ENCODE peak calls at places on chromosomes 3 and 15, in eight cellular contexts. One of them, this sample, is unnamed.

GRCh38 chr3:38031022-38031994 is 1.9 kb upstream of the PLCD1 start:
- DNase-seq in transverse colon: peak; percentile 81
- DNase-seq in suprapubic skin: peak; percentile 84
- DNase-seq in hepatocyte: peak; percentile 30
- DNase-seq in heart left ventricle: no peak
- DNase-seq in fibroblast of lung: peak; percentile 38
- DNase-seq in psoas muscle: peak; percentile 68
- DNase-seq in left ventricle myocardium inferior: no peak
- DNase-seq in this sample: peak; percentile 93

GRCh38 chr3:60696559-60697125 is 554.6 kb downstream of the FHIT start:
- DNase-seq in suprapubic skin: no peak
- DNase-seq in hepatocyte: no peak
- DNase-seq in fibroblast of lung: no peak
- DNase-seq in transverse colon: no peak
- DNase-seq in heart left ventricle: no peak
- DNase-seq in psoas muscle: no peak
- DNase-seq in left ventricle myocardium inferior: no peak
- DNase-seq in this sample: no peak

GRCh38 chr15:81235276-81235675 is 38.6 kb downstream of the IL16 start:
- DNase-seq in left ventricle myocardium inferior: no peak
- DNase-seq in fibroblast of lung: peak; percentile 11
- DNase-seq in heart left ventricle: no peak
- DNase-seq in transverse colon: no peak
- DNase-seq in psoas muscle: no peak
- DNase-seq in suprapubic skin: no peak
- DNase-seq in hepatocyte: no peak
- DNase-seq in this sample: no peak

GRCh38 chr3:48739955-48740823 is 23.2 kb upstream of the IP6K2 start:
- DNase-seq in heart left ventricle: peak; percentile 89
- DNase-seq in hepatocyte: peak; percentile 93
- DNase-seq in suprapubic skin: peak; percentile 95
- DNase-seq in transverse colon: peak; percentile 96
- DNase-seq in fibroblast of lung: peak; percentile 68
- DNase-seq in left ventricle myocardium inferior: peak; percentile 94
- DNase-seq in psoas muscle: peak; percentile 96
- DNase-seq in this sample: peak; percentile 81

GRCh38 chr15:35654334-35654733 is 108.4 kb upstream of the DPH6 start:
- DNase-seq in fibroblast of lung: peak; percentile 81
- DNase-seq in heart left ventricle: no peak
- DNase-seq in left ventricle myocardium inferior: no peak
- DNase-seq in hepatocyte: no peak
- DNase-seq in transverse colon: no peak
- DNase-seq in psoas muscle: no peak
- DNase-seq in suprapubic skin: no peak
- DNase-seq in this sample: no peak

GRCh38 chr3:17632401-17633100 is 109.9 kb downstream of the TBC1D5 start:
- DNase-seq in suprapubic skin: no peak
- DNase-seq in left ventricle myocardium inferior: no peak
- DNase-seq in heart left ventricle: no peak
- DNase-seq in transverse colon: no peak
- DNase-seq in fibroblast of lung: peak; percentile 85
- DNase-seq in hepatocyte: peak; percentile 25
- DNase-seq in psoas muscle: no peak
- DNase-seq in this sample: no peak

GRCh38 chr15:66017009-66017408 is 147.7 kb downstream of the RAB11A start:
- DNase-seq in psoas muscle: no peak
- DNase-seq in hepatocyte: no peak
- DNase-seq in heart left ventricle: no peak
- DNase-seq in transverse colon: no peak
- DNase-seq in suprapubic skin: no peak
- DNase-seq in fibroblast of lung: no peak
- DNase-seq in left ventricle myocardium inferior: no peak
- DNase-seq in this sample: no peak

GRCh38 chr15:52727825-52728224 is 48.6 kb upstream of the ATOSA start:
- DNase-seq in hepatocyte: no peak
- DNase-seq in psoas muscle: no peak
- DNase-seq in left ventricle myocardium inferior: no peak
- DNase-seq in transverse colon: no peak
- DNase-seq in suprapubic skin: no peak
- DNase-seq in heart left ventricle: no peak
- DNase-seq in fibroblast of lung: no peak
- DNase-seq in this sample: no peak

GRCh38 chr3:98972720-98973119 is 71.2 kb upstream of the DCBLD2 start:
- DNase-seq in left ventricle myocardium inferior: no peak
- DNase-seq in fibroblast of lung: no peak
- DNase-seq in suprapubic skin: no peak
- DNase-seq in heart left ventricle: no peak
- DNase-seq in psoas muscle: no peak
- DNase-seq in hepatocyte: no peak
- DNase-seq in transverse colon: no peak
- DNase-seq in this sample: no peak

GRCh38 chr3:129018271-129018670 is 17.2 kb downstream of the EFCC1 start:
- DNase-seq in heart left ventricle: no peak
- DNase-seq in left ventricle myocardium inferior: no peak
- DNase-seq in suprapubic skin: no peak
- DNase-seq in psoas muscle: no peak
- DNase-seq in transverse colon: no peak
- DNase-seq in fibroblast of lung: no peak
- DNase-seq in hepatocyte: no peak
- DNase-seq in this sample: no peak

GRCh38 chr3:86990171-86990733 is 697 bp downstream of the VGLL3 start:
- DNase-seq in left ventricle myocardium inferior: peak; percentile 26
- DNase-seq in fibroblast of lung: peak; percentile 48
- DNase-seq in suprapubic skin: no peak
- DNase-seq in heart left ventricle: no peak
- DNase-seq in hepatocyte: peak; percentile 84
- DNase-seq in transverse colon: no peak
- DNase-seq in psoas muscle: peak; percentile 65
- DNase-seq in this sample: peak; percentile 72

GRCh38 chr3:16148783-16149182 is 25.7 kb upstream of the GALNT15 start:
- DNase-seq in psoas muscle: peak; percentile 80
- DNase-seq in suprapubic skin: peak; percentile 91
- DNase-seq in left ventricle myocardium inferior: peak; percentile 58
- DNase-seq in transverse colon: peak; percentile 65
- DNase-seq in fibroblast of lung: peak; percentile 94
- DNase-seq in hepatocyte: peak; percentile 39
- DNase-seq in heart left ventricle: peak; percentile 80
- DNase-seq in this sample: peak; percentile 90

GRCh38 chr3:130906374-130906995 is 12.6 kb downstream of the ATP2C1 start:
- DNase-seq in suprapubic skin: no peak
- DNase-seq in transverse colon: no peak
- DNase-seq in psoas muscle: no peak
- DNase-seq in hepatocyte: no peak
- DNase-seq in fibroblast of lung: peak; percentile 71
- DNase-seq in heart left ventricle: no peak
- DNase-seq in left ventricle myocardium inferior: no peak
- DNase-seq in this sample: no peak

GRCh38 chr3:60036803-60037202 is 987.0 kb upstream of the CFAP20DC start:
- DNase-seq in left ventricle myocardium inferior: no peak
- DNase-seq in fibroblast of lung: no peak
- DNase-seq in transverse colon: no peak
- DNase-seq in hepatocyte: no peak
- DNase-seq in heart left ventricle: no peak
- DNase-seq in psoas muscle: no peak
- DNase-seq in suprapubic skin: no peak
- DNase-seq in this sample: no peak

GRCh38 chr3:114299421-114299820 is 5.6 kb downstream of the TIGIT start:
- DNase-seq in transverse colon: no peak
- DNase-seq in left ventricle myocardium inferior: no peak
- DNase-seq in heart left ventricle: peak; percentile 16
- DNase-seq in hepatocyte: peak; percentile 11
- DNase-seq in psoas muscle: no peak
- DNase-seq in suprapubic skin: no peak
- DNase-seq in fibroblast of lung: no peak
- DNase-seq in this sample: no peak

DNA sequence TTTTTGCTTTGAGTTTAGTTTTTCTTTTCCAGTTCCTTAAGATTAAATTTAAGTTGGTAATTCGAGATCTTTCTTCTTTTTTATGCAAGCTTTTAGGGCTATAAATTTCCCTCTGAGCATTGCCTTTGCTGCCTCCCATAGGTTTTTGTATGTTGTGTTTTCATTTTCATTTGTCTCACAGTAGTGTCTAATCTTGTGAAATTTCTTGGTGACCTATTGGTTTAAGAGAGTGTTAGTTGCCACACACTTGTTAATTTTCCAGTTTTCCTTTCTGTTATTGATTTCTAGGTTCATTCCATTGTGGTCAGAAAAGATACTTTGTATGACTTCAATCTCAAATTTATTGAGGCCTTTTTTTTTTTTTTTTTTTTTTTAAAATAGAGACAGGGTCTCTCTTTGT is 18.3 kb upstream of the IL20RB start:
- DNase-seq in psoas muscle: no peak
- DNase-seq in transverse colon: no peak
- DNase-seq in suprapubic skin: no peak
- DNase-seq in heart left ventricle: no peak
- DNase-seq in left ventricle myocardium inferior: no peak
- DNase-seq in fibroblast of lung: no peak
- DNase-seq in hepatocyte: no peak
- DNase-seq in this sample: no peak
- H3K4me1 ChIP-seq in psoas muscle: peaks cover 26% of the 10 kb centered on the region
- H3K4me1 ChIP-seq in transverse colon: peaks cover 48% of the 10 kb centered on the region
- H3K4me1 ChIP-seq in suprapubic skin: peaks cover 49% of the 10 kb centered on the region
- H3K4me1 ChIP-seq in heart left ventricle: no peaks in the 10 kb centered on the region
- H3K4me1 ChIP-seq in left ventricle myocardium inferior: peaks cover 62% of the 10 kb centered on the region
- H3K4me1 ChIP-seq in fibroblast of lung: peaks cover 5% of the 10 kb centered on the region
- H3K4me1 ChIP-seq in hepatocyte: no peaks in the 10 kb centered on the region
- H3K4me1 ChIP-seq in this sample: no peaks in the 10 kb centered on the region

GRCh38 chr3:101638262-101638745 is 38.6 kb downstream of the ZBTB11 start:
- DNase-seq in transverse colon: no peak
- DNase-seq in fibroblast of lung: no peak
- DNase-seq in heart left ventricle: no peak
- DNase-seq in suprapubic skin: no peak
- DNase-seq in hepatocyte: peak; percentile 31
- DNase-seq in psoas muscle: no peak
- DNase-seq in left ventricle myocardium inferior: no peak
- DNase-seq in this sample: no peak
- TF ChIP-seq CTCF in transverse colon: no peak
- TF ChIP-seq CTCF in fibroblast of lung: no peak
- TF ChIP-seq CTCF in heart left ventricle: no peak
- TF ChIP-seq CTCF in suprapubic skin: no peak
- TF ChIP-seq CTCF in hepatocyte: peak; percentile 22
- TF ChIP-seq CTCF in psoas muscle: no peak
- TF ChIP-seq CTCF in left ventricle myocardium inferior: no peak
- TF ChIP-seq CTCF in this sample: no peak

DNA sequence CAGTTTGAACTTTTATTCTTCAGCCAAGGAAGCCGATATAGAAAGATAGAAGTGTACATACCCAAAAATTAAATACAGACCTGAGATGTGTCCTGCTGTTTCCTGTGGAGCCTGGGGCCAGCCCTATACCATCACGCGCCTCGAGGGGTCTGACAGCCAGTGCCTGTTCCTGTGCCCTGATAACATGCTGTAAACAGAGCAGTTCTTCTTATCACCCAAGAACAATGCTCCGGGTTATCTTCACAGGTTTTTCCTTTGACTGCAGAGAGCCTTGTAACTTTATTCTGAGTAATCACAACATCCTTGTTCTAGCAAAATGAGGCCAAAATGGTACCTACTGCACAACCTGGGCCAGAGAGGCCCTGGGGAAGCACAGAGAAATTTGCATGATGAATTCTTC is 289.7 kb upstream of the CHRM5 start:
- DNase-seq in left ventricle myocardium inferior: no peak
- DNase-seq in fibroblast of lung: no peak
- DNase-seq in heart left ventricle: no peak
- DNase-seq in hepatocyte: no peak
- DNase-seq in psoas muscle: no peak
- DNase-seq in transverse colon: no peak
- DNase-seq in suprapubic skin: no peak
- DNase-seq in this sample: no peak
- H3K27ac ChIP-seq in left ventricle myocardium inferior: no peak overlapping the region
- H3K27ac ChIP-seq in fibroblast of lung: no peak overlapping the region
- H3K27ac ChIP-seq in heart left ventricle: no peak overlapping the region
- H3K27ac ChIP-seq in hepatocyte: no peak overlapping the region
- H3K27ac ChIP-seq in psoas muscle: no peak overlapping the region
- H3K27ac ChIP-seq in transverse colon: no peak overlapping the region
- H3K27ac ChIP-seq in suprapubic skin: no peak overlapping the region
- H3K27ac ChIP-seq in this sample: no peak overlapping the region

GRCh38 chr3:167728631-167729335 is 5.9 kb downstream of the PDCD10 start:
- DNase-seq in transverse colon: no peak
- DNase-seq in heart left ventricle: no peak
- DNase-seq in suprapubic skin: no peak
- DNase-seq in psoas muscle: no peak
- DNase-seq in fibroblast of lung: no peak
- DNase-seq in hepatocyte: no peak
- DNase-seq in left ventricle myocardium inferior: no peak
- DNase-seq in this sample: no peak

GRCh38 chr3:167733961-167734497 is 663 bp downstream of the PDCD10 start:
- DNase-seq in psoas muscle: no peak
- DNase-seq in suprapubic skin: no peak
- DNase-seq in left ventricle myocardium inferior: no peak
- DNase-seq in fibroblast of lung: peak; percentile 7
- DNase-seq in hepatocyte: peak; percentile 31
- DNase-seq in transverse colon: no peak
- DNase-seq in heart left ventricle: no peak
- DNase-seq in this sample: no peak

GRCh38 chr3:167729591-167729990 is 5.1 kb downstream of the PDCD10 start:
- DNase-seq in transverse colon: no peak
- DNase-seq in fibroblast of lung: no peak
- DNase-seq in heart left ventricle: no peak
- DNase-seq in suprapubic skin: no peak
- DNase-seq in left ventricle myocardium inferior: no peak
- DNase-seq in psoas muscle: no peak
- DNase-seq in hepatocyte: no peak
- DNase-seq in this sample: no peak

GRCh38 chr3:167732313-167733065 is 2.2 kb downstream of the PDCD10 start:
- DNase-seq in hepatocyte: no peak
- DNase-seq in fibroblast of lung: no peak
- DNase-seq in left ventricle myocardium inferior: no peak
- DNase-seq in suprapubic skin: no peak
- DNase-seq in psoas muscle: no peak
- DNase-seq in transverse colon: no peak
- DNase-seq in heart left ventricle: no peak
- DNase-seq in this sample: no peak

GRCh38 chr3:167731393-167731792 is 3.3 kb downstream of the PDCD10 start:
- DNase-seq in psoas muscle: no peak
- DNase-seq in left ventricle myocardium inferior: no peak
- DNase-seq in suprapubic skin: no peak
- DNase-seq in heart left ventricle: no peak
- DNase-seq in hepatocyte: no peak
- DNase-seq in transverse colon: no peak
- DNase-seq in fibroblast of lung: no peak
- DNase-seq in this sample: no peak
- H3K4me1 ChIP-seq in psoas muscle: peaks cover 37% of the 10 kb centered on the region
- H3K4me1 ChIP-seq in left ventricle myocardium inferior: peaks cover 97% of the 10 kb centered on the region
- H3K4me1 ChIP-seq in suprapubic skin: peaks cover 45% of the 10 kb centered on the region
- H3K4me1 ChIP-seq in heart left ventricle: peaks cover 22% of the 10 kb centered on the region
- H3K4me1 ChIP-seq in hepatocyte: peaks cover 24% of the 10 kb centered on the region
- H3K4me1 ChIP-seq in transverse colon: peaks cover 32% of the 10 kb centered on the region
- H3K4me1 ChIP-seq in fibroblast of lung: peaks cover 2% of the 10 kb centered on the region
- H3K4me1 ChIP-seq in this sample: peaks cover 10% of the 10 kb centered on the region